ENCODE peak calls at places on chromosomes 2 and 18, in four cellular contexts. C is spleen, I is prostate gland, G is fibroblast of pulmonary artery. Q is an unnamed sample.

GRCh38 chr2:232484628-232485332 is 2.9 kb downstream of the ECEL1 start:
- DNase-seq in C (peak; percentile 55), I (no peak), G (no peak), Q (no peak)

GRCh38 chr2:127097471-127097765 is 9.5 kb downstream of the BIN1 start:
- DNase-seq in C (no peak), I (no peak), G (no peak), Q (no peak)

GRCh38 chr2:42675815-42676214 is 88.1 kb downstream of the OXER1 start:
- DNase-seq in C (no peak), I (no peak), G (no peak), Q (no peak)

GRCh38 chr18:69839497-69839896 is 108.2 kb downstream of the CD226 start:
- DNase-seq in C (no peak), I (no peak), G (no peak), Q (no peak)

GRCh38 chr2:128271891-128272585 is 46.6 kb downstream of the HS6ST1 start:
- DNase-seq in C (peak; percentile 74), I (no peak), G (no peak), Q (no peak)

GRCh38 chr2:218221015-218221414 is 4.0 kb downstream of the ARPC2 start:
- DNase-seq in C (no peak), I (no peak), G (no peak), Q (no peak)

GRCh38 chr2:54773838-54774237 is 50.4 kb downstream of the EML6 start:
- DNase-seq in C (no peak), I (no peak), G (peak; percentile 17), Q (peak; percentile 20)

GRCh38 chr18:79117791-79118190 is 48.6 kb downstream of the ATP9B start:
- DNase-seq in C (no peak), I (no peak), G (no peak), Q (no peak)

GRCh38 chr18:13611058-13611615 is 115.2 kb downstream of the FAM210A start:
- DNase-seq in C (peak; percentile 74), I (no peak), G (peak; percentile 68), Q (peak; percentile 39)

GRCh38 chr2:27735263-27735904 is 36.1 kb upstream of the MRPL33 start:
- DNase-seq in C (peak; percentile 88), I (peak; percentile 81), G (peak; percentile 86), Q (peak; percentile 74)

GRCh38 chr2:69212238-69213028 is 174.6 kb downstream of the GFPT1 start:
- DNase-seq in C (no peak), I (no peak), G (no peak), Q (no peak)

GRCh38 chr2:10901160-10901559 is 10.6 kb upstream of the KCNF1 start:
- DNase-seq in C (no peak), I (no peak), G (peak; percentile 54), Q (peak; percentile 64)

GRCh38 chr2:28821295-28821958 is 10.8 kb downstream of the SPDYA start:
- DNase-seq in C (no peak), I (peak; percentile 53), G (peak; percentile 75), Q (peak; percentile 72)

GRCh38 chr2:233448565-233448964 is 94.3 kb downstream of the DGKD start:
- DNase-seq in C (peak; percentile 1), I (no peak), G (no peak), Q (peak; percentile 20)

GRCh38 chr2:236887519-236887918 is 198.2 kb upstream of the COPS8 start:
- DNase-seq in C (no peak), I (peak; percentile 17), G (peak; percentile 62), Q (no peak)

GRCh38 chr2:232238108-232238507 is 140.4 kb upstream of the ALPP start:
- DNase-seq in C (no peak), I (no peak), G (peak; percentile 39), Q (no peak)

GRCh38 chr18:79511271-79511670 is 115.5 kb downstream of the NFATC1 start:
- DNase-seq in C (peak; percentile 71), I (no peak), G (no peak), Q (no peak)

GRCh38 chr2:237911363-237912017 is 52.1 kb downstream of the RAMP1 start:
- DNase-seq in C (peak; percentile 68), I (no peak), G (no peak), Q (no peak)

GRCh38 chr2:167844714-167845530 is 402.5 kb downstream of the STK39 start:
- DNase-seq in C (no peak), I (no peak), G (no peak), Q (no peak)

GRCh38 chr2:184920451-184920965 is 322.2 kb downstream of the ZNF804A start:
- DNase-seq in C (no peak), I (no peak), G (peak; percentile 42), Q (no peak)

GRCh38 chr2:38515155-38516074 is 87.3 kb downstream of the HNRNPLL start:
- DNase-seq in C (no peak), I (peak; percentile 84), G (peak; percentile 90), Q (peak; percentile 75)

GRCh38 chr18:25284861-25285574 is 66.9 kb downstream of the ZNF521 start:
- DNase-seq in C (no peak), I (no peak), G (peak; percentile 75), Q (peak; percentile 82)

GRCh38 chr2:70984576-70985282 is 6.3 kb downstream of the ANKRD53 start:
- DNase-seq in C (peak; percentile 95), I (peak; percentile 29), G (peak; percentile 42), Q (peak; percentile 47)

GRCh38 chr2:187174582-187174981 is 273.5 kb downstream of the CALCRL start:
- DNase-seq in C (no peak), I (no peak), G (peak; percentile 13), Q (peak; percentile 6)

GRCh38 chr2:75055820-75056675 is 97.6 kb downstream of the POLE4 start:
- DNase-seq in C (no peak), I (no peak), G (peak; percentile 36), Q (no peak)

DNA sequence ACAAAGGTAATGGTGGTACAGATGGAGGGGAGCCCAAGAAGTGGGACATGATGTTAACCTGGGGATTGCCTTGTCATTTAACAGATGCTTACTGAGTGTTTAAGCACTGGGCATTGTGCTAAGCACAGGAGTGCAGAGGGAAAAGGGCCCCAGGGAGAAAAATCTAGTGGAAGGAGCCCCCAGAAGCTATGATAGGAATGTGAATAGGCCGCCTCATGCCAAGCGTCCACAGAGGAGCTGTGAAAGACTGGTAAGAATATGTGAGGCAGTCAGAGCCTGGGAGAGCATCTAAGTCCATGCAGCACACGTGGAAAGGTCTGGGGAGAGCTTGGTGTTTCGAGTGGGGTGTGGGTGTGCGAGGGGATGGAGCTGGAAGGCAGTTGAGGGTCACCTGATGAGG is 5.5 kb downstream of the ZNF532 start:
- DNase-seq in C (no peak), I (no peak), G (peak; percentile 42), Q (no peak)
- H3K4me3 ChIP-seq in C (no peak overlapping the region), I (no peak overlapping the region), G (no peak overlapping the region), Q (no peak overlapping the region)

GRCh38 chr2:118836411-118836930 is 11.0 kb downstream of the EN1 start:
- DNase-seq in C (peak; percentile 21), I (no peak), G (no peak), Q (no peak)
- H3K4me3 ChIP-seq in C (no peak overlapping the region), I (no peak overlapping the region), G (no peak overlapping the region), Q (peak overlapping the region; percentile 56)

GRCh38 chr2:37326866-37327634 is 2.4 kb upstream of the PRKD3 start:
- DNase-seq in C (no peak), I (no peak), G (no peak), Q (peak; percentile 21)
- H3K4me3 ChIP-seq in C (no peak overlapping the region), I (no peak overlapping the region), G (no peak overlapping the region), Q (peak overlapping the region; percentile 21)

GRCh38 chr2:103525757-103526156 is 763.9 kb downstream of the TMEM182 start:
- DNase-seq in C (no peak), I (no peak), G (no peak), Q (no peak)
- H3K4me3 ChIP-seq in C (no peak overlapping the region), I (no peak overlapping the region), G (no peak overlapping the region), Q (no peak overlapping the region)

GRCh38 chr2:165573534-165574461 is 104.3 kb downstream of the CSRNP3 start:
- DNase-seq in C (no peak), I (peak; percentile 19), G (peak; percentile 31), Q (peak; percentile 7)
- H3K4me3 ChIP-seq in C (no peak overlapping the region), I (no peak overlapping the region), G (peak overlapping the region; percentile 45), Q (no peak overlapping the region)

DNA sequence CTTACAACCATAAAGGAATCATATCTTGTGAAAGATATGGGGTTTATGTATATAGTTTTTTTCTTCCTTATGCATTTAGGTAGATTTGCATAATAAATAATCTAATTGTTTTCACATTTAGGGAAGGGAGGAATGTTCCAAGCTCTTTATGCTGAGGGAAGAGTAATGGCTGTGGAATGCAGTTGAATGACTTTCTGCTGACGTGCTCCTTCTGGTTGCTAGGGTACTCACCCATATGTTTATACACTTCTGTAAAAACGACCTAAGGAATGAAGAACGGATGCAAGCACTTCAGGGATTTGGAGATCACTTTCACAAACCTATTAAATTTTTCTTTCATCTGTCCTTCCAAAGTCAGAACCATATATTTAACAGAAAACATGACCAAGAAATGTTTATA is 29.2 kb upstream of the PPP4R1 start:
- DNase-seq in C (no peak), I (peak; percentile 27), G (peak; percentile 98), Q (peak; percentile 96)
- H3K4me3 ChIP-seq in C (no peak overlapping the region), I (no peak overlapping the region), G (no peak overlapping the region), Q (no peak overlapping the region)

GRCh38 chr2:202015035-202015345 is 18.7 kb upstream of the FZD7 start:
- DNase-seq in C (no peak), I (no peak), G (no peak), Q (no peak)
- H3K4me3 ChIP-seq in C (no peak overlapping the region), I (no peak overlapping the region), G (no peak overlapping the region), Q (no peak overlapping the region)

DNA sequence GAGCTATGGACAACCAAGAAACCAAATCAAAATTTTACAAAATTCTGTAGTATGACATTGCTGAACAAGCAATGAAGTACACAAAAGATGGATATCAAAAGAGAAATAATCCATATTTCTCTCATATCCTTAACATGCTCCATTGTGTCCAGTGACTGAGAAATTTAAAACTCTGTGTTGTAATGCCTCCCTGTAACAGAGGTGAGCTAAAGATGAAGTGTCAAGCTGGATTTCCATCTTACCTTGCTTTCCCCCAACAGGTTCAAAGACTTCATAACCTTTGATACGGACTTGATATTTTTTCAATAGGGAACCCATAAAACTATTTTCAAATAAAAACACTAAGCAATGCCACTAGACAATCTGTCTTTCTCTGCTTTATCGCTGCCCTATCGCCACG is 95.7 kb upstream of the SERTAD2 start:
- DNase-seq in C (no peak), I (no peak), G (no peak), Q (no peak)
- H3K4me3 ChIP-seq in C (peak overlapping the region; percentile 51), I (peak overlapping the region; percentile 74), G (peak overlapping the region; percentile 85), Q (peak overlapping the region; percentile 86)

Q was measured in fibroblast of mammary gland.